ENCODE peak calls at places on chromosome 4, in seven cellular contexts. H is foreskin fibroblast, A is fibroblast of pulmonary artery, E is fibroblast of the aortic adventitia, G is HFFc6, O is PC-3, C is thoracic aorta. B is an unnamed sample.

GRCh38 chr4:67941074-67941473 is 22.2 kb downstream of the TMPRSS11A start:
- DNase-seq in H (no peak), A (no peak), E (no peak), G (no peak), O (no peak), C (no peak), B (no peak)

GRCh38 chr4:25927361-25928040 is 13.5 kb downstream of the SMIM20 start:
- DNase-seq in H (no peak), A (no peak), E (no peak), G (no peak), O (no peak), C (no peak), B (no peak)

GRCh38 chr4:21655100-21655499 is 293.5 kb downstream of the KCNIP4 start:
- DNase-seq in H (peak), A (no peak), E (no peak), G (no peak), O (no peak), C (no peak), B (no peak)

GRCh38 chr4:7191546-7192251 is 639 bp upstream of the SORCS2 start:
- DNase-seq in H (no peak), A (no peak), E (no peak), G (no peak), O (no peak), C (no peak), B (no peak)

GRCh38 chr4:14364953-14365533 is 637.2 kb upstream of the CPEB2 start:
- DNase-seq in H (no peak), A (no peak), E (no peak), G (no peak), O (no peak), C (no peak), B (no peak)

GRCh38 chr4:22607382-22607781 is 85.4 kb upstream of the GBA3 start:
- DNase-seq in H (peak), A (peak), E (peak), G (peak), O (peak), C (no peak), B (no peak)

GRCh38 chr4:150126201-150126879 is 48.1 kb downstream of the DCLK2 start:
- DNase-seq in H (peak), A (peak), E (peak), G (peak), O (peak), C (no peak), B (no peak)

GRCh38 chr4:1531683-1532548 is 125.7 kb upstream of the NKX1-1 start:
- DNase-seq in H (no peak), A (no peak), E (no peak), G (no peak), O (no peak), C (no peak), B (no peak)

GRCh38 chr4:137994858-137995257 is 247.3 kb downstream of the SLC7A11 start:
- DNase-seq in H (peak), A (peak), E (peak), G (peak), O (no peak), C (no peak), B (no peak)

GRCh38 chr4:125739760-125740159 is 425.0 kb downstream of the FAT4 start:
- DNase-seq in H (peak), A (peak), E (peak), G (no peak), O (no peak), C (no peak), B (no peak)

GRCh38 chr4:155908187-155909139 is 5.0 kb downstream of the TDO2 start:
- DNase-seq in H (no peak), A (no peak), E (no peak), G (no peak), O (no peak), C (no peak), B (no peak)

GRCh38 chr4:99950913-99951254 is 809 bp upstream of the H2AZ1 start:
- DNase-seq in H (no peak), A (no peak), E (no peak), G (no peak), O (no peak), C (no peak), B (no peak)

GRCh38 chr4:122588453-122589238 is 32.2 kb downstream of the IL21 start:
- DNase-seq in H (peak), A (peak), E (peak), G (peak), O (peak), C (no peak), B (no peak)

GRCh38 chr4:189237340-189237739 is 703.3 kb upstream of the FRG1 start:
- DNase-seq in H (no peak), A (no peak), E (no peak), G (no peak), O (no peak), C (no peak), B (no peak)

GRCh38 chr4:118941149-118941548 is 52.5 kb downstream of the SYNPO2 start:
- DNase-seq in H (peak), A (peak), E (peak), G (no peak), O (peak), C (no peak), B (no peak)

GRCh38 chr4:60216752-60217151 is 983.4 kb upstream of the ADGRL3 start:
- DNase-seq in H (peak), A (peak), E (peak), G (no peak), O (no peak), C (no peak), B (no peak)

GRCh38 chr4:8356856-8357255 is 83.7 kb downstream of the ACOX3 start:
- DNase-seq in H (no peak), A (no peak), E (no peak), G (no peak), O (no peak), C (no peak), B (no peak)

GRCh38 chr4:87896020-87896621 is 63.4 kb downstream of the MEPE start:
- DNase-seq in H (peak), A (peak), E (peak), G (peak), O (peak), C (no peak), B (no peak)

GRCh38 chr4:38694330-38694729 is 30.3 kb downstream of the KLF3 start:
- DNase-seq in H (no peak), A (no peak), E (no peak), G (no peak), O (no peak), C (no peak), B (no peak)

GRCh38 chr4:108213308-108213707 is 44.6 kb upstream of the LEF1 start:
- DNase-seq in H (no peak), A (no peak), E (no peak), G (no peak), O (no peak), C (no peak), B (no peak)

GRCh38 chr4:7526491-7526890 is 91.8 kb upstream of the PSAPL1 start:
- DNase-seq in H (no peak), A (no peak), E (no peak), G (no peak), O (no peak), C (no peak), B (no peak)

GRCh38 chr4:176949022-176949421 is 156.3 kb upstream of the VEGFC start:
- DNase-seq in H (peak), A (peak), E (peak), G (no peak), O (no peak), C (no peak), B (no peak)

GRCh38 chr4:98448923-98449322 is 187.7 kb downstream of the RAP1GDS1 start:
- DNase-seq in H (peak), A (no peak), E (no peak), G (no peak), O (no peak), C (no peak), B (no peak)

GRCh38 chr4:55868691-55869090 is 15.2 kb downstream of the EXOC1 start:
- DNase-seq in H (no peak), A (no peak), E (no peak), G (no peak), O (no peak), C (no peak), B (no peak)

GRCh38 chr4:52658671-52659015 is 458 bp downstream of the USP46 start:
- DNase-seq in H (peak), A (no peak), E (no peak), G (no peak), O (no peak), C (no peak), B (no peak)

GRCh38 chr4:114192854-114193253 is 213.4 kb upstream of the ARSJ start:
- DNase-seq in H (no peak), A (no peak), E (no peak), G (no peak), O (no peak), C (no peak), B (no peak)

GRCh38 chr4:173837517-173837916 is 307.5 kb upstream of the HAND2 start:
- DNase-seq in H (no peak), A (no peak), E (no peak), G (no peak), O (no peak), C (no peak), B (no peak)

GRCh38 chr4:165384186-165384585 is 5.4 kb downstream of the CPE start:
- DNase-seq in H (no peak), A (no peak), E (no peak), G (no peak), O (no peak), C (no peak), B (no peak)

GRCh38 chr4:825969-826330 is at the start of gene CPLX1:
- DNase-seq in H (peak), A (no peak), E (no peak), G (no peak), O (peak), C (no peak), B (no peak)

GRCh38 chr4:21097026-21097425 is 396.8 kb downstream of the PACRGL start:
- DNase-seq in H (peak), A (no peak), E (no peak), G (no peak), O (peak), C (no peak), B (no peak)

GRCh38 chr4:153969542-153969941 is 180.7 kb upstream of the SFRP2 start:
- DNase-seq in H (peak), A (no peak), E (no peak), G (no peak), O (no peak), C (no peak), B (no peak)

GRCh38 chr4:69066945-69067344 is 29.3 kb upstream of the UGT2B7 start:
- DNase-seq in H (peak), A (peak), E (peak), G (no peak), O (no peak), C (no peak), B (no peak)

GRCh38 chr4:83535520-83535944 is 376 bp upstream of the GPAT3 start:
- DNase-seq in H (peak), A (peak), E (peak), G (peak), O (peak), C (no peak), B (peak)

GRCh38 chr4:159937595-159937994 is 834.7 kb downstream of the RAPGEF2 start:
- DNase-seq in H (no peak), A (no peak), E (no peak), G (no peak), O (no peak), C (no peak), B (no peak)

GRCh38 chr4:72631296-72631695 is 62.3 kb upstream of the ADAMTS3 start:
- DNase-seq in H (peak), A (peak), E (peak), G (peak), O (peak), C (no peak), B (no peak)

GRCh38 chr4:3677671-3678070 is 88.5 kb upstream of the ADRA2C start:
- DNase-seq in H (no peak), A (no peak), E (no peak), G (no peak), O (no peak), C (no peak), B (no peak)
- TF ChIP-seq CTCF in H (no peak), A (no peak), E (no peak), G (peak), O (no peak), C (no peak), B (no peak)

DNA sequence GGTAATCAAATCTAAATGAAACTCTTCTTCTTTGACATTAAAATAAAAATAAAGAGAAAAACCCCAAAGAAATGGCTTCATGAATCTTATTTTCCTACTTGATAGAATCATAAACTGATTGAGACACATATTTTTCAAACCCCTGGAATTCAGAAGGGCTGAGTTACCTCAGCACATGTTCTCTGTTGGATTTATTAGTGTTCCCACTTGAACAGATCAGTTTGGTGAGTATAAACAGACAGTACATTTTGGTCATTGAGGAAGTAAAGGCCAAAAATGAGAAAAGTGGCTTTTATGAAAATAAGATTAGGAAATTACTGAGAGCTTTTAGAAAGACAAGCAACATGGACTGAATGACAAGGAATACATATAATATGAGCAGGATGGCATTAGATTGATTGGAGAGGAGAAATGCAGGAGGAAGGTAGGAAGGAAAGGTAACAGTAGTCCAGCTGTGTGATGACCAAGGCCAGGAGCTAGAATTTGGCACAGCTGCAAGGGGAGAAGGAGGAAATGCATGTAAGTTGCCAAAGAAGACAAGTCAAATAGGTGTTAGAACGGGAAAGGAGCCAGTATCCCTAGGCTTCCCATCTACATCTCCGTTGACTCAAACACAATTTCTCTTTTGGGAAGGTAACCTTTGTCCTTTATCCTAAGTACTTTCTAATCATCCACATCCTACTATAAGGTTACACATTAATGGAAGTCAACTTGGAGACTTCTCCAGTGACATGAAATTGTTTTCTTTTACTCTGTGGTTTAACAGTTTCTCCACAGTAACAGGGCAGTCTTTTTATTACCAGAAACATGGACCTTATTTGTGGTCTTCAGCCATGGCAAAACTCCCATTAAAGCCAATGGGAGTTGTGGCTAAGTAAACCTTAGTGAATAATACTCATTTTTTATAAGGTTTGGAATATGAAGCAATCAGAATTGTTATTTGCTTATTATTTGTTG is 620.2 kb downstream of the ANKRD50 start:
- DNase-seq in H (no peak), A (peak), E (no peak), G (no peak), O (no peak), C (no peak), B (no peak)
- TF ChIP-seq CTCF in H (no peak), A (no peak), E (no peak), G (no peak), O (no peak), C (no peak), B (no peak)

DNA sequence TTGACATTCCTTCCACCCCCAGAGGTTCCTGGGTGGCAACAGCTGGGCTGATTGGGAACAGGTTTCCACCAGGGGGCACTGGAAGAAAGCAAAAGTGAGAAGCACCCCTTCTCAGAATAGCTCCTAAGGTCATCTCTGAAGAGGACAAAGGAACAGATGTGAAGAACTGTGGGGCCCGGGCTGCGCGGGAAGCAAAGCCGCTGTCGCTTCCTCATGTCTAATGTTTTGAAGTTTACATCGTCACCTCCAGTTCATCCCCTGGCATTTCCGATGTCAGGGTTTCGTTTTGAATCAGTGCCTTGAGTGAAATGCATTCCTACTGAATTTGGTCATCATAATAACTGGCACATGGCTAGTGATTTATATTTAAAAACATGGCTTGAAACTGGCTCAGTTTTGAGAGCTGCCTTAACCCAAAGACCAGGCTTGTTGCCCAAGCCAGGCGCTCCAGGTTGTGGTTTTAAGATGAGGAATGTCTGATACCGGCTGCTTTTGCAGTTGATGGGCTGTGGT is 6.1 kb downstream of the TXK start:
- DNase-seq in H (peak), A (peak), E (peak), G (peak), O (peak), C (peak), B (peak)
- TF ChIP-seq CTCF in H (peak), A (peak), E (peak), G (peak), O (peak), C (peak), B (peak)

GRCh38 chr4:10066704-10067651 is 45.7 kb upstream of the SLC2A9 start:
- DNase-seq in H (no peak), A (no peak), E (no peak), G (no peak), O (no peak), C (no peak), B (no peak)

GRCh38 chr4:10061650-10062415 is 40.5 kb upstream of the SLC2A9 start:
- DNase-seq in H (peak), A (peak), E (no peak), G (no peak), O (peak), C (no peak), B (no peak)

GRCh38 chr4:10058371-10058770 is 37.1 kb upstream of the SLC2A9 start:
- DNase-seq in H (no peak), A (no peak), E (no peak), G (no peak), O (no peak), C (no peak), B (no peak)

GRCh38 chr4:10066206-10066605 is 44.9 kb upstream of the SLC2A9 start:
- DNase-seq in H (no peak), A (no peak), E (no peak), G (no peak), O (no peak), C (no peak), B (no peak)

GRCh38 chr4:10063544-10064300 is 42.4 kb upstream of the SLC2A9 start:
- DNase-seq in H (peak), A (peak), E (peak), G (peak), O (peak), C (peak), B (no peak)
- TF ChIP-seq CTCF in H (peak), A (peak), E (peak), G (peak), O (peak), C (peak), B (peak)

B was measured in neural crest cell.